ENCODE peak calls at places on chromosome 7, in seven cellular contexts. R is cardiac muscle cell; J is hypothalamus; C is non-pigmented ciliary epithelial cell; U is stimulated activated CD4-positive, alpha-beta T cell treated with anti-CD3 and anti-CD28 coated beads, TNF-alpha, amount 100 ng/mL, for 1 hour; W is NCI-H1436; X is retina. D is an unnamed sample.

GRCh38 chr7:148162808-148163207 is 427.8 kb upstream of the C7orf33 start:
- DNase-seq in X (no peak), C (no peak), R (no peak), J (no peak), U (no peak), W (no peak), D (no peak)

GRCh38 chr7:138186951-138187351 is 110.7 kb downstream of the AKR1D1 start:
- DNase-seq in W (no peak), U (no peak), R (no peak), J (no peak), C (peak; percentile 74), X (no peak), D (peak; percentile 90)

GRCh38 chr7:118250860-118251494 is 26.5 kb downstream of the ANKRD7 start:
- DNase-seq in J (no peak), C (no peak), R (no peak), U (no peak), X (no peak), W (no peak), D (no peak)

GRCh38 chr7:155805826-155806095 is 6.5 kb downstream of the SHH start:
- DNase-seq in X (no peak), W (no peak), J (no peak), U (no peak), R (no peak), C (no peak), D (no peak)

GRCh38 chr7:72603073-72603472 is 190.9 kb upstream of the CALN1 start:
- DNase-seq in U (no peak), J (no peak), R (no peak), W (no peak), X (no peak), C (no peak), D (no peak)

GRCh38 chr7:158094671-158095256 is 492.9 kb downstream of the PTPRN2 start:
- DNase-seq in W (no peak), U (no peak), C (no peak), R (no peak), J (no peak), X (no peak), D (no peak)

GRCh38 chr7:5203138-5203537 is 13.1 kb downstream of the WIPI2 start:
- DNase-seq in J (no peak), C (no peak), U (no peak), R (no peak), W (no peak), X (no peak), D (no peak)

GRCh38 chr7:21543528-21544302 is 876 bp downstream of the DNAH11 start:
- DNase-seq in R (no peak), U (no peak), X (no peak), J (no peak), W (peak; percentile 40), C (no peak), D (no peak)

GRCh38 chr7:3200504-3200903 is 100.5 kb upstream of the SDK1 start:
- DNase-seq in U (no peak), R (peak; percentile 39), J (no peak), C (peak; percentile 30), W (no peak), X (no peak), D (peak; percentile 69)

GRCh38 chr7:22631730-22632129 is 95.3 kb upstream of the IL6 start:
- DNase-seq in X (no peak), C (no peak), J (no peak), U (no peak), W (no peak), R (no peak), D (no peak)

GRCh38 chr7:50782376-50783208 is at the start of gene GRB10:
- DNase-seq in R (peak; percentile 71), U (no peak), J (peak; percentile 77), X (peak; percentile 87), C (no peak), W (peak; percentile 37), D (no peak)

GRCh38 chr7:39091774-39092173 is 114.1 kb downstream of the POU6F2 start:
- DNase-seq in C (no peak), X (no peak), R (no peak), U (no peak), J (no peak), W (no peak), D (no peak)

GRCh38 chr7:70239930-70240329 is 641.7 kb downstream of the AUTS2 start:
- DNase-seq in X (no peak), C (no peak), U (no peak), R (no peak), J (no peak), W (no peak), D (no peak)

GRCh38 chr7:157565201-157565626 is 228.4 kb downstream of the DNAJB6 start:
- DNase-seq in C (peak; percentile 1), U (no peak), R (no peak), X (no peak), W (no peak), J (no peak), D (peak; percentile 82)

GRCh38 chr7:13981070-13981469 is 8.4 kb downstream of the ETV1 start:
- DNase-seq in R (peak; percentile 19), J (no peak), W (no peak), C (peak; percentile 95), U (no peak), X (peak; percentile 41), D (peak; percentile 97)

GRCh38 chr7:42014625-42015412 is 222.2 kb downstream of the GLI3 start:
- DNase-seq in X (no peak), J (no peak), W (no peak), U (no peak), C (no peak), R (no peak), D (peak; percentile 53)

GRCh38 chr7:151058766-151059361 is 525 bp upstream of the SLC4A2 start:
- DNase-seq in W (no peak), C (no peak), R (no peak), U (no peak), X (peak; percentile 65), J (no peak), D (no peak)

GRCh38 chr7:121344093-121344492 is 15.3 kb downstream of the WNT16 start:
- DNase-seq in U (no peak), C (no peak), J (no peak), R (no peak), X (no peak), W (no peak), D (no peak)

GRCh38 chr7:19754521-19755116 is 18.8 kb downstream of the TMEM196 start:
- DNase-seq in R (peak; percentile 23), C (no peak), W (peak; percentile 25), U (no peak), J (no peak), X (peak; percentile 57), D (peak; percentile 77)

GRCh38 chr7:44065431-44066110 is at the start of gene PGAM2:
- DNase-seq in C (no peak), R (peak; percentile 90), W (peak; percentile 22), X (peak; percentile 78), U (no peak), J (peak; percentile 66), D (no peak)

GRCh38 chr7:32250494-32251260 is 180.5 kb upstream of the PDE1C start:
- DNase-seq in X (peak; percentile 93), W (no peak), J (no peak), R (no peak), U (no peak), C (no peak), D (no peak)